ENCODE peak calls at places on chromosomes 11 and 22, in five cellular contexts. Z is fibroblast of villous mesenchyme, B is NCI-H460, Q is GM13976, G is Calu3. T is an unnamed sample.

GRCh38 chr22:46984751-46985506 is 222.5 kb downstream of the TBC1D22A start:
- DNase-seq in Z (peak), B (no peak), G (peak), Q (no peak), T (no peak)

GRCh38 chr11:69080361-69080973 is 31.7 kb downstream of the TPCN2 start:
- DNase-seq in G (peak), B (peak), Q (no peak), Z (peak), T (no peak)

GRCh38 chr11:44978961-44979331 is 28.3 kb upstream of the TP53I11 start:
- DNase-seq in Z (no peak), Q (no peak), B (no peak), G (peak), T (peak)

GRCh38 chr11:86798988-86799387 is 1.4 kb upstream of the PRSS23 start:
- DNase-seq in Z (peak), B (peak), Q (no peak), G (no peak), T (no peak)

GRCh38 chr11:104370478-104370877 is 206.5 kb upstream of the PDGFD start:
- DNase-seq in Z (no peak), G (no peak), Q (no peak), B (no peak), T (no peak)

GRCh38 chr11:128660957-128661356 is 32.9 kb upstream of the FLI1 start:
- DNase-seq in Q (no peak), G (no peak), Z (peak), B (no peak), T (no peak)

GRCh38 chr11:1805525-1805924 is 29.3 kb upstream of the SYT8 start:
- DNase-seq in Q (no peak), G (no peak), Z (no peak), B (no peak), T (no peak)

GRCh38 chr22:50595189-50595588 is 5.4 kb upstream of the MAPK8IP2 start:
- DNase-seq in Z (no peak), G (no peak), Q (no peak), B (no peak), T (no peak)

GRCh38 chr11:82229346-82229745 is 504.3 kb downstream of the FAM181B start:
- DNase-seq in B (peak), Z (peak), G (no peak), Q (no peak), T (no peak)

GRCh38 chr22:36331912-36332622 is 55.7 kb downstream of the MYH9 start:
- DNase-seq in Q (peak), Z (no peak), B (no peak), G (peak), T (no peak)

GRCh38 chr11:126310229-126310991 is 6.5 kb downstream of the DCPS start:
- DNase-seq in B (peak), Q (peak), G (peak), Z (peak), T (peak)

GRCh38 chr11:47332791-47333525 is 19.5 kb downstream of the MYBPC3 start:
- DNase-seq in G (no peak), B (no peak), Z (no peak), Q (no peak), T (no peak)

GRCh38 chr11:65041206-65042035 is at the start of gene SAC3D1:
- DNase-seq in G (peak), B (no peak), Q (peak), Z (no peak), T (peak)

GRCh38 chr22:40498454-40499186 is 128.2 kb downstream of the SGSM3 start:
- DNase-seq in G (peak), Z (peak), B (peak), Q (no peak), T (peak)

GRCh38 chr11:74008373-74009229 is at the start of gene UCP3:
- DNase-seq in B (no peak), Z (no peak), Q (no peak), G (no peak), T (no peak)

GRCh38 chr11:99452076-99452475 is 431.3 kb downstream of the CNTN5 start:
- DNase-seq in Q (no peak), G (no peak), Z (no peak), B (no peak), T (no peak)

GRCh38 chr11:67117667-67118058 is 1.4 kb upstream of the KDM2A start:
- DNase-seq in Z (peak), G (peak), B (no peak), Q (peak), T (peak)

GRCh38 chr11:46252373-46252914 is 25.0 kb upstream of the CREB3L1 start:
- DNase-seq in G (peak), B (no peak), Z (peak), Q (no peak), T (peak)

GRCh38 chr22:17580461-17581031 is 17.2 kb downstream of the SLC25A18 start:
- DNase-seq in Q (peak), B (no peak), G (no peak), Z (no peak), T (no peak)

GRCh38 chr22:37566903-37567798 is 6.9 kb downstream of the CDC42EP1 start:
- DNase-seq in Z (peak), G (peak), Q (peak), B (peak), T (peak)

GRCh38 chr11:56905442-56905841 is 83.3 kb upstream of the OR5AK2 start:
- DNase-seq in B (no peak), Z (no peak), Q (no peak), G (no peak), T (no peak)

GRCh38 chr22:45023431-45023830 is 13.6 kb upstream of the PHF21B start:
- DNase-seq in B (no peak), G (no peak), Z (no peak), Q (no peak), T (no peak)

GRCh38 chr11:82474876-82475275 is 258.8 kb downstream of the FAM181B start:
- DNase-seq in G (no peak), Q (no peak), B (no peak), Z (no peak), T (no peak)

GRCh38 chr22:45882881-45883810 is 93.8 kb downstream of the WNT7B start:
- DNase-seq in Q (no peak), B (no peak), G (no peak), Z (no peak), T (no peak)